ENCODE peak calls at places on chromosomes 13 and 19, in four cellular contexts. U is activated CD8-positive, alpha-beta memory T cell treated with anti-CD3 and anti-CD28 coated beads, Interleukin-2, amount 50 U/mL, for 48 hours; Y is cardiac fibroblast; I is iris pigment epithelial cell. E is an unnamed sample.

GRCh38 chr13:94674609-94675348 is 37.6 kb downstream of the SOX21 start:
- DNase-seq in U (peak), Y (peak), I (peak), E (peak)

GRCh38 chr19:38617283-38617763 is 430 bp downstream of the MAP4K1 start:
- DNase-seq in U (peak), Y (no peak), I (no peak), E (no peak)

GRCh38 chr19:32122258-32122657 is 223.2 kb upstream of the ZNF507 start:
- DNase-seq in U (no peak), Y (no peak), I (no peak), E (no peak)

GRCh38 chr19:35168261-35168660 is 13.7 kb downstream of the FXYD5 start:
- DNase-seq in U (peak), Y (no peak), I (no peak), E (no peak)

GRCh38 chr19:33306191-33306590 is 3.9 kb upstream of the CEBPA start:
- DNase-seq in U (no peak), Y (no peak), I (no peak), E (no peak)

GRCh38 chr13:49240017-49240416 is 7.7 kb upstream of the CDADC1 start:
- DNase-seq in U (no peak), Y (peak), I (peak), E (no peak)

GRCh38 chr19:18227781-18228271 is 1.6 kb upstream of the PDE4C start:
- DNase-seq in U (no peak), Y (no peak), I (no peak), E (no peak)

GRCh38 chr19:19278315-19278714 is 5.2 kb upstream of the TM6SF2 start:
- DNase-seq in U (no peak), Y (no peak), I (no peak), E (no peak)

GRCh38 chr13:109198585-109198984 is 569.2 kb downstream of the MYO16 start:
- DNase-seq in U (no peak), Y (no peak), I (peak), E (no peak)

GRCh38 chr19:53639471-53639870 is 7.7 kb downstream of the DPRX start:
- DNase-seq in U (no peak), Y (no peak), I (no peak), E (no peak)

GRCh38 chr19:37565370-37565669 is 29.3 kb downstream of the ZNF571 start:
- DNase-seq in U (no peak), Y (no peak), I (no peak), E (no peak)

E was measured in HTR-8/SVneo.